ENCODE peak calls at places on chromosomes 6 and 20, in ten cellular contexts. R, T, O, Y, P, C, E, N, B and U are unnamed samples.

GRCh38 chr6:147970970-147971369 is 371.7 kb upstream of the SASH1 start:
- DNase-seq in B (no peak), P (no peak), R (no peak), N (no peak), E (peak), O (no peak), Y (peak), T (no peak), C (no peak), U (no peak)

GRCh38 chr6:17210683-17211082 is 70.5 kb upstream of the RBM24 start:
- DNase-seq in B (no peak), E (no peak), R (no peak), P (no peak), C (no peak), N (no peak), O (no peak), Y (no peak), T (no peak), U (no peak)

GRCh38 chr6:145116591-145117178 is 618.6 kb downstream of the EPM2A start:
- DNase-seq in R (no peak), N (no peak), Y (no peak), P (no peak), C (no peak), E (no peak), O (no peak), B (no peak), T (no peak), U (no peak)

GRCh38 chr6:161833099-161833860 is 559.4 kb upstream of the AGPAT4 start:
- DNase-seq in C (no peak), Y (no peak), B (no peak), E (no peak), T (no peak), N (no peak), R (no peak), O (no peak), P (no peak), U (no peak)

GRCh38 chr6:19569563-19569962 is 267.6 kb upstream of the ID4 start:
- DNase-seq in P (no peak), C (no peak), T (no peak), E (no peak), O (no peak), N (no peak), R (no peak), Y (peak), B (no peak), U (no peak)

GRCh38 chr20:58133020-58133419 is 95.4 kb downstream of the ANKRD60 start:
- DNase-seq in C (no peak), R (no peak), P (no peak), Y (no peak), N (no peak), E (no peak), B (peak), T (no peak), O (no peak), U (no peak)

GRCh38 chr6:111524252-111524651 is 41.2 kb upstream of the REV3L start:
- DNase-seq in C (no peak), N (no peak), Y (no peak), T (no peak), E (no peak), B (no peak), O (no peak), P (no peak), R (no peak), U (no peak)

GRCh38 chr20:45098096-45098773 is 2.7 kb downstream of the KCNS1 start:
- DNase-seq in Y (no peak), R (peak), C (no peak), P (no peak), E (peak), O (peak), B (no peak), N (peak), T (peak), U (no peak)

GRCh38 chr20:4967752-4968477 is 33.4 kb downstream of the SLC23A2 start:
- DNase-seq in O (no peak), T (no peak), R (no peak), B (no peak), P (no peak), C (no peak), E (no peak), Y (no peak), N (no peak), U (no peak)

GRCh38 chr20:4966826-4967751 is 34.2 kb downstream of the SLC23A2 start:
- DNase-seq in N (no peak), O (no peak), E (no peak), R (no peak), P (no peak), Y (no peak), B (no peak), T (no peak), C (no peak), U (no peak)

GRCh38 chr20:4973330-4974097 is 27.8 kb downstream of the SLC23A2 start:
- DNase-seq in P (no peak), T (peak), N (peak), B (peak), E (no peak), R (peak), C (peak), Y (peak), O (peak), U (no peak)

GRCh38 chr20:4971064-4971463 is 30.2 kb downstream of the SLC23A2 start:
- DNase-seq in C (no peak), T (no peak), Y (no peak), E (no peak), B (no peak), N (no peak), O (no peak), P (no peak), R (no peak), U (no peak)

GRCh38 chr20:4972506-4973251 is 28.6 kb downstream of the SLC23A2 start:
- DNase-seq in O (no peak), P (no peak), N (no peak), B (no peak), T (no peak), E (no peak), R (no peak), C (no peak), Y (no peak), U (no peak)
- H3K4me3 ChIP-seq in O (no peak), P (no peak), N (no peak), B (peak), T (no peak), E (no peak), R (no peak), C (peak), Y (peak), U (no peak)

DNA sequence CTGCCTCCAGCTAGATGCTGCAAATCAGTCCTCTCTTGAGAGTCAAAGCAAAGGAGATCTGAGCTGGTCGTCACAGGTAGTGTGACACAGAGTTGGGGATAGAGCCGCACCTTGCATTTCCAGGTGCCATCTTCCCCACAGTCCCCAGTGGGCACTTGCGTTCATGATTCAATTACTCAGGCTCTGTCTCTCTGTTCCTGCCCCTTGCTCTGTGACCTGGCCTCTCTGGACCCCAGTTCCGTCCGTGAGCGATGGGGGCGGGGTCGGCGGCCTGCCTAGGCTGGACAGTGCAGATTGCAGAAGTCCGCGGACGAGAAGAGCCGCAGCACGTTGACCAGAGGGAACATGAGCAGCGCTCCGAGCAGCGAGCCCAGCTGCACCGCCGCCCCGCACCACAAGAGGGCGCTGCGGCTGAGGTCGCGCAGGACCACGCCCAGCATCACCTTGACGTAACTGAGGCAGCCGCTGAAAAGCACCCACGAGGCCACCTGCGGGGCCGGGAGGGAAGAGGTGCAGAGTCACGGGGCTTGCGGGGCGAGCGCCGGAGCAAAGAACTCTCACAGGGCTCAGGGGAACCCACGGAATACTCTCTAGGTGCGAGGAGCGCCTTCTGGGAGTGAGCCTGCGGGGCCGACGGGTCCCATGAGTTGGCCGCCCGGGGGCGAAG is 7.4 kb downstream of the SLC52A3 start:
- DNase-seq in Y (peak), R (peak), B (no peak), O (no peak), T (no peak), C (no peak), P (peak), E (peak), N (no peak), U (no peak)
- TF ChIP-seq CTCF in Y (peak), R (peak), B (peak), O (peak), T (peak), C (peak), P (peak), E (peak), N (peak), U (peak)

GRCh38 chr6:28757429-28758045 is 166.2 kb downstream of the TRIM27 start:
- DNase-seq in N (no peak), C (no peak), Y (no peak), T (no peak), O (no peak), B (no peak), E (no peak), P (no peak), R (no peak), U (no peak)
- H3K4me3 ChIP-seq in N (peak), C (no peak), Y (no peak), T (no peak), O (no peak), B (no peak), E (peak), P (peak), R (no peak), U (peak)

GRCh38 chr6:137013738-137014602 is 30.8 kb downstream of the IL20RA start:
- DNase-seq in O (no peak), T (peak), N (peak), Y (peak), E (peak), R (no peak), P (peak), C (no peak), B (peak), U (peak)
- TF ChIP-seq CTCF in O (no peak), T (peak), N (peak), Y (peak), E (peak), R (no peak), P (peak), C (peak), B (peak), U (peak)

GRCh38 chr6:1329708-1330107 is 17.8 kb downstream of the FOXQ1 start:
- DNase-seq in E (no peak), R (no peak), O (no peak), Y (no peak), T (no peak), P (no peak), C (no peak), N (no peak), B (no peak), U (no peak)

GRCh38 chr6:1337791-1338190 is 25.9 kb downstream of the FOXQ1 start:
- DNase-seq in T (peak), Y (no peak), B (peak), E (no peak), R (no peak), N (no peak), P (no peak), C (no peak), O (no peak), U (no peak)

GRCh38 chr6:1336246-1336843 is 24.4 kb downstream of the FOXQ1 start:
- DNase-seq in C (no peak), Y (no peak), T (no peak), P (peak), O (no peak), N (no peak), R (no peak), B (no peak), E (peak), U (no peak)

GRCh38 chr6:1334725-1335124 is 22.8 kb downstream of the FOXQ1 start:
- DNase-seq in N (no peak), T (no peak), Y (no peak), C (no peak), O (no peak), R (no peak), B (no peak), P (no peak), E (no peak), U (no peak)

DNA sequence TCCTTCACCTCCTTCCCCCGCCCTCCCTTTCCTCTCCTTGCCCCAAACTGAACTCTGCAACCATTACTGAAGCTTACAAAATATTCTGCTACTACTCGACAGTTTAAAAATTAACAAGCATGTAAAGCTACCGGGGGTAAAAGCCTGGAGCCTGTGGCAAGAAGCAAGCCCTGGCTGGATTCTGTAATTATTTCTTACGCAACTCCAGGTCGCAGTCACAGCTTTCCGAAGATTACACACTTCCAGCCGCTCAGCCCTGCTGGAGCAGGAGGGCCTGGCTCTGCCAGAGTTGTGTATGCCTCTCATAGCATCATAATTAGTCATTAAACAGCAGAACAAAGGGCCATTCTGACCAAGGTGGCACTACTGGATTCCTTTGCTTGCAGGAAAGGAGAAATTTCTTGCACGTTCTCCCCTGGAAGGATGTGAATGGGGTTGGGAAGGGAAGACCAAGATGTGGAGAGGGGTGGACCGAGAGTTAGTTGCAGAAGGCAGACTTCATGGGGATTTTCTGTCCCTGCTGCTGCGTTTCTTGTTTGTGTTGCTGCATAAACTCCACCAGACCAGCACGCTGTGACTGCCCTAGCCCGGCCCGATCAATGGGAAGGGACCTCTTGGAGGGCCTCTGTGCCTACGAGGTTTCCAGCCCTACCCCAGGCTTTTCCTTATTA is 23.6 kb downstream of the FOXQ1 start:
- DNase-seq in O (no peak), B (peak), N (peak), T (peak), R (peak), Y (no peak), E (no peak), P (peak), C (peak), U (peak)
- H3K4me3 ChIP-seq in O (no peak), B (no peak), N (no peak), T (no peak), R (no peak), Y (no peak), E (no peak), P (peak), C (no peak), U (no peak)

GRCh38 chr6:52285174-52286068 is 879 bp upstream of the MCM3 start:
- DNase-seq in T (peak), P (no peak), O (no peak), C (no peak), R (no peak), B (peak), E (peak), Y (peak), N (no peak), U (no peak)
- TF ChIP-seq CTCF in T (peak), P (no peak), O (peak), C (no peak), R (no peak), B (no peak), E (peak), Y (peak), N (no peak), U (peak)

GRCh38 chr20:56412473-56412790 is 372 bp downstream of the CASS4 start:
- DNase-seq in R (no peak), Y (no peak), B (no peak), O (no peak), C (no peak), N (no peak), P (no peak), E (no peak), T (no peak), U (no peak)
- H3K4me3 ChIP-seq in R (no peak), Y (no peak), B (peak), O (peak), C (peak), N (peak), P (no peak), E (no peak), T (peak), U (no peak)

GRCh38 chr20:49915118-49915379 is 280 bp downstream of the SPATA2 start:
- DNase-seq in E (no peak), T (no peak), P (no peak), Y (no peak), R (no peak), O (no peak), B (no peak), C (no peak), N (no peak), U (no peak)
- TF ChIP-seq CTCF in E (peak), T (no peak), P (no peak), Y (peak), R (no peak), O (no peak), B (no peak), C (no peak), N (no peak), U (no peak)

GRCh38 chr6:93858213-93858612 is 438.9 kb upstream of the EPHA7 start:
- DNase-seq in E (peak), N (no peak), P (no peak), Y (no peak), T (no peak), C (no peak), R (no peak), O (no peak), B (no peak), U (no peak)
- H3K4me3 ChIP-seq in E (no peak), N (no peak), P (no peak), Y (no peak), T (no peak), C (no peak), R (no peak), O (no peak), B (no peak), U (no peak)

DNA sequence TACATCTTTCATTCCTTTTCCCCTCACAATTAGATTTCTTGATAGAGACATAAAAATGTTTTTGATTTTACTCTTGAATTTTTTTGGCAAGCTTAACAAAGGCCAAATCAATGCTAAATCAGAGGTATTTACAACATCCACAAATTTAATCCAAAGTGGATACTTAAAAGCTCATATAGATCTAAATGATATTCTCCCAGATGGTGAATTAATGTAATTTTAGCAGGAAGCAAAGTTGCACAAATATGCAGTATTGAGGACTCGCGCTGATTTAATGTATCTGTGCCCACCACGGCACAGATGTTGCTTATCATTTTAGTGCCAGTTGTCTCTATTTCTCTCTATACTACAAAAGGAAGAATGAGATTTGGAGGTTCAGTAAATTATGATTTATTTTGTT is 167.4 kb downstream of the COL19A1 start:
- DNase-seq in E (no peak), B (no peak), C (no peak), T (no peak), Y (no peak), O (no peak), R (no peak), N (no peak), P (no peak), U (no peak)
- TF ChIP-seq CTCF in E (no peak), B (no peak), C (no peak), T (no peak), Y (no peak), O (no peak), R (no peak), N (no peak), P (no peak), U (no peak)